ENCODE peak calls at places on chromosomes 1 and 21, in seven cellular contexts. S is stimulated activated CD4-positive, alpha-beta T cell treated with anti-CD3 and anti-CD28 coated beads, TNF-alpha, amount 100 ng/mL, for 1 hour; F is effector memory CD4-positive, alpha-beta T cell; V is GM12891; I is T-cell; Z is CMK; R is OCI-M1. B is an unnamed sample.

GRCh38 chr1:234603221-234604204 is 6.5 kb downstream of the IRF2BP2 start:
- DNase-seq in S (no peak), F (no peak), V (no peak), I (no peak), Z (no peak), R (peak; percentile 87), B (no peak)

GRCh38 chr1:63124666-63125191 is 197.6 kb upstream of the FOXD3 start:
- DNase-seq in S (no peak), F (no peak), V (peak; percentile 6), I (no peak), Z (no peak), R (peak; percentile 84), B (no peak)

GRCh38 chr1:32194984-32195383 is 5.4 kb upstream of the CCDC28B start:
- DNase-seq in S (no peak), F (no peak), V (no peak), I (no peak), Z (no peak), R (no peak), B (no peak)

GRCh38 chr1:89608627-89609338 is 24.1 kb upstream of the LRRC8C start:
- DNase-seq in S (no peak), F (peak; percentile 59), V (no peak), I (peak; percentile 62), Z (no peak), R (no peak), B (no peak)

GRCh38 chr21:41776778-41777177 is 9.9 kb upstream of the RIPK4 start:
- DNase-seq in S (no peak), F (no peak), V (no peak), I (no peak), Z (no peak), R (no peak), B (no peak)

GRCh38 chr1:4160181-4160580 is 260.1 kb upstream of the C1orf174 start:
- DNase-seq in S (no peak), F (no peak), V (no peak), I (no peak), Z (no peak), R (no peak), B (no peak)

GRCh38 chr1:27342391-27342777 is 562 bp downstream of the SYTL1 start:
- DNase-seq in S (no peak), F (no peak), V (no peak), I (no peak), Z (no peak), R (no peak), B (no peak)

GRCh38 chr1:226549937-226550670 is 1.5 kb downstream of the STUM start:
- DNase-seq in S (no peak), F (no peak), V (peak; percentile 37), I (no peak), Z (no peak), R (no peak), B (peak; percentile 34)

GRCh38 chr1:21232044-21232443 is 55.3 kb upstream of the EIF4G3 start:
- DNase-seq in S (no peak), F (no peak), V (peak; percentile 47), I (no peak), Z (peak; percentile 35), R (peak; percentile 51), B (peak; percentile 33)

GRCh38 chr1:3018051-3018471 is 3.2 kb upstream of the ACTRT2 start:
- DNase-seq in S (no peak), F (no peak), V (no peak), I (no peak), Z (no peak), R (no peak), B (no peak)

GRCh38 chr1:181255270-181255929 is 166.9 kb downstream of the IER5 start:
- DNase-seq in S (no peak), F (no peak), V (no peak), I (no peak), Z (no peak), R (no peak), B (no peak)

GRCh38 chr1:211236633-211237321 is 22.4 kb upstream of the RCOR3 start:
- DNase-seq in S (no peak), F (no peak), V (no peak), I (no peak), Z (no peak), R (no peak), B (no peak)

GRCh38 chr1:240559781-240560180 is 52.2 kb downstream of the GREM2 start:
- DNase-seq in S (no peak), F (no peak), V (no peak), I (no peak), Z (no peak), R (peak; percentile 30), B (no peak)

GRCh38 chr1:207128336-207128921 is 24.4 kb downstream of the C4BPA start:
- DNase-seq in S (no peak), F (no peak), V (no peak), I (no peak), Z (no peak), R (no peak), B (no peak)

GRCh38 chr1:6028042-6028895 is 17.4 kb upstream of the KCNAB2 start:
- DNase-seq in S (peak; percentile 24), F (peak; percentile 63), V (no peak), I (peak; percentile 82), Z (no peak), R (peak; percentile 50), B (peak; percentile 51)

GRCh38 chr1:61782771-61783170 is 40.5 kb downstream of the PATJ start:
- DNase-seq in S (peak; percentile 39), F (peak; percentile 61), V (no peak), I (peak; percentile 88), Z (no peak), R (no peak), B (no peak)

GRCh38 chr1:65687435-65688214 is 105.1 kb upstream of the PDE4B start:
- DNase-seq in S (peak; percentile 56), F (peak; percentile 41), V (peak; percentile 13), I (peak; percentile 55), Z (peak; percentile 61), R (peak; percentile 95), B (peak; percentile 77)

GRCh38 chr21:17050156-17050555 is 462.7 kb upstream of the CXADR start:
- DNase-seq in S (no peak), F (no peak), V (no peak), I (no peak), Z (no peak), R (no peak), B (no peak)

GRCh38 chr1:213852107-213852506 is 135.7 kb upstream of the PROX1 start:
- DNase-seq in S (no peak), F (no peak), V (no peak), I (peak; percentile 73), Z (no peak), R (no peak), B (no peak)

GRCh38 chr1:156073110-156073693 is 9.1 kb downstream of the MEX3A start:
- DNase-seq in S (no peak), F (no peak), V (no peak), I (no peak), Z (no peak), R (no peak), B (no peak)

GRCh38 chr1:203271018-203271743 is 34.1 kb upstream of the BTG2 start:
- DNase-seq in S (no peak), F (peak; percentile 61), V (no peak), I (peak; percentile 77), Z (no peak), R (peak; percentile 88), B (no peak)

GRCh38 chr1:36321119-36321951 is 2.1 kb downstream of the EVA1B start:
- DNase-seq in S (no peak), F (no peak), V (no peak), I (no peak), Z (no peak), R (no peak), B (peak; percentile 25)

GRCh38 chr1:206935491-206936067 is 10.7 kb downstream of the PIGR start:
- DNase-seq in S (no peak), F (no peak), V (peak; percentile 60), I (no peak), Z (peak; percentile 54), R (peak; percentile 86), B (no peak)

GRCh38 chr1:111597433-111597832 is 22.2 kb upstream of the RAP1A start:
- DNase-seq in S (no peak), F (no peak), V (no peak), I (no peak), Z (no peak), R (no peak), B (no peak)

GRCh38 chr1:19268445-19268844 is 16.8 kb downstream of the MRTO4 start:
- DNase-seq in S (no peak), F (no peak), V (no peak), I (no peak), Z (no peak), R (no peak), B (no peak)

GRCh38 chr1:180027949-180028445 is 73.4 kb downstream of the CEP350 start:
- DNase-seq in S (no peak), F (no peak), V (no peak), I (no peak), Z (no peak), R (no peak), B (no peak)

GRCh38 chr1:30415171-30415940 is 308.0 kb downstream of the MATN1 start:
- DNase-seq in S (no peak), F (no peak), V (no peak), I (no peak), Z (no peak), R (no peak), B (no peak)

GRCh38 chr1:176656257-176656995 is 193.5 kb downstream of the PAPPA2 start:
- DNase-seq in S (no peak), F (no peak), V (no peak), I (no peak), Z (no peak), R (peak; percentile 12), B (no peak)

GRCh38 chr1:164617607-164618564 is 58.9 kb downstream of the PBX1 start:
- DNase-seq in S (no peak), F (no peak), V (no peak), I (no peak), Z (no peak), R (peak; percentile 78), B (no peak)

GRCh38 chr1:158793604-158794003 is 12.6 kb upstream of the OR6N2 start:
- DNase-seq in S (no peak), F (no peak), V (no peak), I (no peak), Z (no peak), R (peak; percentile 45), B (no peak)

GRCh38 chr1:74356493-74356892 is 121.3 kb downstream of the TNNI3K start:
- DNase-seq in S (no peak), F (no peak), V (no peak), I (no peak), Z (no peak), R (no peak), B (no peak)

GRCh38 chr1:46153228-46153627 is 20.8 kb upstream of the PIK3R3 start:
- DNase-seq in S (no peak), F (no peak), V (no peak), I (no peak), Z (no peak), R (no peak), B (no peak)

GRCh38 chr1:67476006-67476482 is 45.8 kb upstream of the SERBP1 start:
- DNase-seq in S (no peak), F (no peak), V (no peak), I (no peak), Z (no peak), R (no peak), B (no peak)

B was measured in memory B cell.